ENCODE peak calls at places on chromosomes 5 and 9, in seven cellular contexts. N, L, Q, J, C, R and W are unnamed samples.

GRCh38 chr9:99783799-99784198 is 37.9 kb upstream of the NR4A3 start:
- DNase-seq in N (no peak), L (no peak), Q (no peak), J (no peak), C (peak; percentile 31), R (no peak), W (no peak)

GRCh38 chr5:57662991-57663390 is 180.4 kb upstream of the ACTBL2 start:
- DNase-seq in N (no peak), L (no peak), Q (no peak), J (no peak), C (no peak), R (no peak), W (no peak)

GRCh38 chr9:37540634-37541033 is 35.5 kb downstream of the FBXO10 start:
- DNase-seq in N (no peak), L (no peak), Q (peak; percentile 82), J (no peak), C (no peak), R (no peak), W (no peak)

GRCh38 chr9:104778802-104779201 is 14.9 kb downstream of the NIPSNAP3B start:
- DNase-seq in N (no peak), L (no peak), Q (no peak), J (no peak), C (no peak), R (no peak), W (no peak)

GRCh38 chr9:87612536-87612935 is 113.4 kb upstream of the CTSL start:
- DNase-seq in N (no peak), L (no peak), Q (no peak), J (no peak), C (no peak), R (no peak), W (no peak)

GRCh38 chr5:132294728-132295504 is 722 bp downstream of the SLC22A4 start:
- DNase-seq in N (peak; percentile 53), L (peak; percentile 52), Q (peak; percentile 91), J (peak; percentile 86), C (peak; percentile 70), R (peak; percentile 85), W (peak; percentile 37)

GRCh38 chr5:61620660-61621650 is 288.9 kb downstream of the ZSWIM6 start:
- DNase-seq in N (no peak), L (no peak), Q (peak; percentile 52), J (no peak), C (no peak), R (no peak), W (no peak)

GRCh38 chr9:111148390-111148993 is 110.2 kb upstream of the LPAR1 start:
- DNase-seq in N (no peak), L (no peak), Q (no peak), J (no peak), C (no peak), R (peak; percentile 13), W (no peak)

GRCh38 chr5:139140631-139141071 is 57.5 kb downstream of the SIL1 start:
- DNase-seq in N (no peak), L (no peak), Q (no peak), J (peak; percentile 10), C (no peak), R (peak; percentile 45), W (no peak)

GRCh38 chr9:114348906-114349482 is 19.3 kb downstream of the ORM2 start:
- DNase-seq in N (peak; percentile 27), L (peak; percentile 33), Q (peak; percentile 95), J (peak; percentile 65), C (peak; percentile 85), R (peak; percentile 97), W (no peak)

GRCh38 chr9:136058801-136059302 is 36.2 kb downstream of the NACC2 start:
- DNase-seq in N (no peak), L (no peak), Q (no peak), J (no peak), C (no peak), R (no peak), W (no peak)

GRCh38 chr9:6900440-6900883 is 142.7 kb downstream of the KDM4C start:
- DNase-seq in N (no peak), L (no peak), Q (no peak), J (no peak), C (no peak), R (no peak), W (no peak)

GRCh38 chr5:93274291-93274690 is 306.7 kb downstream of the NR2F1-AS1 start:
- DNase-seq in N (no peak), L (no peak), Q (no peak), J (no peak), C (peak; percentile 17), R (peak; percentile 18), W (no peak)

GRCh38 chr5:150636391-150637244 is 3.8 kb upstream of the SYNPO start:
- DNase-seq in N (no peak), L (no peak), Q (peak; percentile 84), J (no peak), C (no peak), R (peak; percentile 66), W (no peak)

GRCh38 chr5:53472279-53472678 is 8.2 kb upstream of the FST start:
- DNase-seq in N (no peak), L (no peak), Q (no peak), J (no peak), C (no peak), R (no peak), W (no peak)

GRCh38 chr9:93133641-93134017 is 422 bp downstream of the NINJ1 start:
- DNase-seq in N (peak; percentile 41), L (peak; percentile 66), Q (peak; percentile 91), J (peak; percentile 68), C (peak; percentile 65), R (peak; percentile 81), W (peak; percentile 31)

GRCh38 chr5:159290741-159291140 is 27.7 kb downstream of the UBLCP1 start:
- DNase-seq in N (no peak), L (no peak), Q (no peak), J (no peak), C (no peak), R (no peak), W (no peak)

GRCh38 chr5:90654235-90654634 is 95.6 kb downstream of the ADGRV1 start:
- DNase-seq in N (no peak), L (no peak), Q (no peak), J (no peak), C (no peak), R (no peak), W (no peak)

GRCh38 chr5:32475338-32476097 is 31.0 kb upstream of the ZFR start:
- DNase-seq in N (no peak), L (no peak), Q (no peak), J (no peak), C (peak; percentile 35), R (no peak), W (no peak)

GRCh38 chr9:126661521-126662251 is 48.0 kb downstream of the LMX1B start:
- DNase-seq in N (no peak), L (no peak), Q (no peak), J (no peak), C (peak; percentile 93), R (no peak), W (no peak)

GRCh38 chr5:37668524-37669047 is 171.3 kb downstream of the GDNF start:
- DNase-seq in N (no peak), L (no peak), Q (peak; percentile 61), J (no peak), C (peak; percentile 13), R (peak; percentile 98), W (no peak)

GRCh38 chr9:124522121-124523098 is 15.2 kb upstream of the NR5A1 start:
- DNase-seq in N (no peak), L (no peak), Q (no peak), J (no peak), C (peak; percentile 80), R (no peak), W (no peak)

GRCh38 chr9:9791621-9792020 is 821.2 kb downstream of the PTPRD start:
- DNase-seq in N (no peak), L (no peak), Q (no peak), J (no peak), C (peak; percentile 23), R (peak; percentile 28), W (no peak)

GRCh38 chr5:112163435-112163834 is 255.6 kb downstream of the EPB41L4A start:
- DNase-seq in N (no peak), L (no peak), Q (no peak), J (no peak), C (no peak), R (no peak), W (no peak)

GRCh38 chr9:17021379-17021970 is 113.4 kb upstream of the CNTLN start:
- DNase-seq in N (no peak), L (no peak), Q (no peak), J (no peak), C (no peak), R (no peak), W (no peak)

GRCh38 chr9:116144038-116144437 is 9.6 kb upstream of the PAPPA start:
- DNase-seq in N (no peak), L (no peak), Q (no peak), J (no peak), C (no peak), R (peak; percentile 80), W (no peak)

GRCh38 chr9:131030239-131030977 is 21.4 kb downstream of the LAMC3 start:
- DNase-seq in N (no peak), L (no peak), Q (no peak), J (no peak), C (no peak), R (no peak), W (no peak)